ENCODE peak calls at places on chromosomes 3 and 15, in nine cellular contexts. A is GDM1; U is kidney epithelial cell; Y is sigmoid colon; G is stimulated activated CD8-positive, alpha-beta memory T cell treated with anti-CD3 and anti-CD28 coated beads, Interleukin-7, amount 100 ng/mL, for 48 hours; Z is fibroblast of the aortic adventitia; R is GM20000; X is activated gamma-delta T cell treated with Interleukin-2 at 50 U/mL for 16 hours; M is effector memory CD8-positive, alpha-beta T cell. H is an unnamed sample.

GRCh38 chr15:70018646-70019600 is 78.8 kb downstream of the TLE3 start:
- DNase-seq in A (no peak), U (no peak), Y (no peak), G (no peak), Z (no peak), R (no peak), X (no peak), M (no peak), H (no peak)

GRCh38 chr3:155282416-155283091 is 10.9 kb downstream of the STRIT1 start:
- DNase-seq in A (no peak), U (no peak), Y (no peak), G (no peak), Z (peak; percentile 81), R (no peak), X (no peak), M (no peak), H (no peak)

GRCh38 chr3:147758786-147759185 is 349.6 kb downstream of the ZIC1 start:
- DNase-seq in A (no peak), U (no peak), Y (no peak), G (no peak), Z (peak; percentile 65), R (no peak), X (no peak), M (no peak), H (no peak)

GRCh38 chr15:68552773-68553172 is 26.0 kb upstream of the CORO2B start:
- DNase-seq in A (no peak), U (no peak), Y (no peak), G (no peak), Z (no peak), R (no peak), X (no peak), M (no peak), H (no peak)

GRCh38 chr3:30245805-30246622 is 360.4 kb upstream of the TGFBR2 start:
- DNase-seq in A (no peak), U (no peak), Y (no peak), G (no peak), Z (no peak), R (no peak), X (no peak), M (no peak), H (no peak)

GRCh38 chr3:62387251-62387650 is 13.9 kb upstream of the FEZF2 start:
- DNase-seq in A (no peak), U (no peak), Y (no peak), G (no peak), Z (no peak), R (no peak), X (no peak), M (no peak), H (no peak)

GRCh38 chr3:8970971-8971589 is 7.8 kb upstream of the RAD18 start:
- DNase-seq in A (peak; percentile 36), U (peak; percentile 7), Y (no peak), G (peak; percentile 21), Z (peak; percentile 75), R (peak; percentile 70), X (peak; percentile 70), M (peak; percentile 79), H (no peak)

GRCh38 chr3:172102123-172102882 is 62.9 kb downstream of the FNDC3B start:
- DNase-seq in A (no peak), U (no peak), Y (no peak), G (no peak), Z (no peak), R (no peak), X (peak; percentile 41), M (peak; percentile 28), H (no peak)

GRCh38 chr3:85783331-85783730 is 824.5 kb downstream of the CADM2 start:
- DNase-seq in A (no peak), U (no peak), Y (no peak), G (no peak), Z (no peak), R (no peak), X (no peak), M (no peak), H (no peak)

GRCh38 chr3:52983336-52983807 is 62.5 kb downstream of the SFMBT1 start:
- DNase-seq in A (peak; percentile 51), U (no peak), Y (no peak), G (peak; percentile 64), Z (no peak), R (peak; percentile 65), X (peak; percentile 26), M (peak; percentile 9), H (no peak)

GRCh38 chr3:195524171-195524896 is 18.8 kb downstream of the PPP1R2 start:
- DNase-seq in A (no peak), U (no peak), Y (no peak), G (no peak), Z (no peak), R (no peak), X (no peak), M (no peak), H (no peak)

GRCh38 chr3:126745760-126746394 is 41.8 kb downstream of the CHCHD6 start:
- DNase-seq in A (no peak), U (no peak), Y (no peak), G (no peak), Z (peak; percentile 21), R (no peak), X (no peak), M (no peak), H (no peak)

GRCh38 chr3:45628746-45629145 is 34.2 kb downstream of the LIMD1 start:
- DNase-seq in A (no peak), U (no peak), Y (no peak), G (no peak), Z (peak; percentile 65), R (no peak), X (no peak), M (no peak), H (peak; percentile 35)

GRCh38 chr3:96803860-96804259 is 10.5 kb upstream of the EPHA6 start:
- DNase-seq in A (no peak), U (no peak), Y (no peak), G (no peak), Z (no peak), R (no peak), X (no peak), M (no peak), H (no peak)

GRCh38 chr3:158845748-158846350 is 44.0 kb downstream of the MFSD1 start:
- DNase-seq in A (no peak), U (no peak), Y (no peak), G (peak; percentile 3), Z (peak; percentile 29), R (peak; percentile 65), X (peak; percentile 16), M (peak; percentile 18), H (no peak)

GRCh38 chr3:39202094-39202493 is 9.7 kb upstream of the XIRP1 start:
- DNase-seq in A (no peak), U (no peak), Y (no peak), G (no peak), Z (peak; percentile 20), R (no peak), X (no peak), M (no peak), H (no peak)

GRCh38 chr3:125322917-125323316 is 52.2 kb downstream of the ZNF148 start:
- DNase-seq in A (no peak), U (no peak), Y (no peak), G (no peak), Z (no peak), R (no peak), X (no peak), M (no peak), H (no peak)

GRCh38 chr3:64462203-64463120 is 225.3 kb downstream of the ADAMTS9 start:
- DNase-seq in A (no peak), U (peak; percentile 43), Y (no peak), G (no peak), Z (peak; percentile 86), R (no peak), X (no peak), M (no peak), H (no peak)

GRCh38 chr15:50628421-50628820 is 58.2 kb downstream of the TRPM7 start:
- DNase-seq in A (no peak), U (no peak), Y (no peak), G (no peak), Z (no peak), R (no peak), X (no peak), M (no peak), H (no peak)

GRCh38 chr15:101440846-101441590 is 48.5 kb downstream of the PCSK6 start:
- DNase-seq in A (no peak), U (no peak), Y (peak; percentile 35), G (no peak), Z (no peak), R (no peak), X (no peak), M (no peak), H (no peak)

GRCh38 chr15:76073554-76073953 is 13.8 kb downstream of the TMEM266 start:
- DNase-seq in A (no peak), U (peak; percentile 61), Y (no peak), G (no peak), Z (no peak), R (no peak), X (no peak), M (no peak), H (no peak)

GRCh38 chr15:81608309-81608829 is 234.4 kb upstream of the TMC3 start:
- DNase-seq in A (no peak), U (no peak), Y (no peak), G (no peak), Z (no peak), R (no peak), X (no peak), M (no peak), H (no peak)

GRCh38 chr3:102066470-102066869 is 217.2 kb downstream of the NFKBIZ start:
- DNase-seq in A (no peak), U (no peak), Y (no peak), G (no peak), Z (no peak), R (no peak), X (no peak), M (no peak), H (no peak)

GRCh38 chr3:9205345-9206143 is 43.9 kb downstream of the SRGAP3 start:
- DNase-seq in A (no peak), U (no peak), Y (peak; percentile 3), G (no peak), Z (no peak), R (peak; percentile 15), X (no peak), M (no peak), H (no peak)

GRCh38 chr3:126551066-126551838 is 7.5 kb downstream of the C3orf22 start:
- DNase-seq in A (no peak), U (no peak), Y (peak; percentile 56), G (no peak), Z (peak; percentile 19), R (no peak), X (no peak), M (no peak), H (no peak)

GRCh38 chr3:141941093-141941492 is 64.7 kb downstream of the ATP1B3 start:
- DNase-seq in A (no peak), U (no peak), Y (peak; percentile 40), G (no peak), Z (no peak), R (no peak), X (no peak), M (no peak), H (peak; percentile 20)

GRCh38 chr15:92001307-92001706 is 147.8 kb downstream of the SLCO3A1 start:
- DNase-seq in A (no peak), U (no peak), Y (no peak), G (no peak), Z (no peak), R (no peak), X (no peak), M (no peak), H (no peak)

GRCh38 chr3:46215810-46216414 is 7.8 kb upstream of the CCR1 start:
- DNase-seq in A (no peak), U (no peak), Y (no peak), G (no peak), Z (peak; percentile 30), R (no peak), X (no peak), M (no peak), H (no peak)

GRCh38 chr15:29747837-29748417 is 74.3 kb downstream of the TJP1 start:
- DNase-seq in A (no peak), U (no peak), Y (no peak), G (no peak), Z (peak; percentile 60), R (no peak), X (no peak), M (no peak), H (no peak)

GRCh38 chr3:37174532-37175126 is at the start of gene LRRFIP2:
- DNase-seq in A (no peak), U (no peak), Y (no peak), G (no peak), Z (peak; percentile 78), R (peak; percentile 62), X (no peak), M (no peak), H (no peak)

GRCh38 chr3:52532838-52533622 is 627 bp downstream of the NT5DC2 start:
- DNase-seq in A (no peak), U (no peak), Y (peak; percentile 75), G (no peak), Z (no peak), R (peak; percentile 72), X (no peak), M (no peak), H (no peak)